ENCODE peak calls at places on chromosomes 11 and 22, in nine cellular contexts. K, W, Z, R, N, V, X, G and S are unnamed samples.

GRCh38 chr11:122979815-122980656 is 1.6 kb downstream of the BSX start:
- DNase-seq in K (no peak), W (no peak), Z (no peak), R (no peak), N (peak; percentile 53), V (no peak), X (no peak), G (no peak), S (no peak)

GRCh38 chr11:14687456-14687855 is 43.9 kb downstream of the PDE3B start:
- DNase-seq in K (no peak), W (no peak), Z (no peak), R (no peak), N (no peak), V (no peak), X (no peak), G (no peak), S (no peak)

GRCh38 chr11:61550665-61551227 is 30.1 kb downstream of the SYT7 start:
- DNase-seq in K (no peak), W (no peak), Z (no peak), R (no peak), N (no peak), V (no peak), X (no peak), G (no peak), S (no peak)

GRCh38 chr11:112762686-112763048 is 198.6 kb upstream of the NCAM1 start:
- DNase-seq in K (no peak), W (no peak), Z (no peak), R (no peak), N (no peak), V (no peak), X (no peak), G (no peak), S (no peak)

GRCh38 chr11:11909727-11910126 is 68.0 kb downstream of the USP47 start:
- DNase-seq in K (peak; percentile 67), W (no peak), Z (no peak), R (peak; percentile 57), N (no peak), V (no peak), X (no peak), G (no peak), S (peak; percentile 73)

GRCh38 chr11:518463-519202 is 11.6 kb upstream of the RNH1 start:
- DNase-seq in K (peak; percentile 95), W (peak; percentile 80), Z (no peak), R (peak; percentile 99), N (peak; percentile 86), V (peak; percentile 87), X (peak; percentile 87), G (peak; percentile 85), S (peak; percentile 53)

GRCh38 chr11:61552108-61552635 is 28.7 kb downstream of the SYT7 start:
- DNase-seq in K (no peak), W (no peak), Z (no peak), R (peak; percentile 36), N (no peak), V (no peak), X (no peak), G (no peak), S (no peak)

GRCh38 chr22:45757068-45757467 is 85.4 kb downstream of the ATXN10 start:
- DNase-seq in K (peak; percentile 43), W (no peak), Z (no peak), R (peak; percentile 58), N (peak; percentile 89), V (no peak), X (peak; percentile 32), G (no peak), S (no peak)

GRCh38 chr11:69335010-69335409 is 41.1 kb downstream of the MYEOV start:
- DNase-seq in K (no peak), W (peak; percentile 2), Z (no peak), R (no peak), N (no peak), V (no peak), X (no peak), G (no peak), S (no peak)

GRCh38 chr11:13008625-13009475 is at the start of gene RASSF10:
- DNase-seq in K (peak; percentile 14), W (no peak), Z (peak; percentile 48), R (peak; percentile 35), N (peak; percentile 94), V (no peak), X (no peak), G (no peak), S (no peak)

GRCh38 chr11:14584595-14584994 is 59.0 kb upstream of the PDE3B start:
- DNase-seq in K (no peak), W (no peak), Z (no peak), R (no peak), N (no peak), V (no peak), X (no peak), G (no peak), S (no peak)

GRCh38 chr11:3799883-3800282 is 2.5 kb upstream of the NUP98 start:
- DNase-seq in K (no peak), W (no peak), Z (no peak), R (no peak), N (no peak), V (no peak), X (no peak), G (no peak), S (no peak)

GRCh38 chr11:8058216-8058615 is 22.8 kb upstream of the TUB start:
- DNase-seq in K (no peak), W (no peak), Z (no peak), R (no peak), N (no peak), V (no peak), X (no peak), G (no peak), S (no peak)

GRCh38 chr22:20510811-20511577 is 3.6 kb downstream of the MED15 start:
- DNase-seq in K (no peak), W (no peak), Z (no peak), R (peak; percentile 20), N (no peak), V (no peak), X (no peak), G (no peak), S (no peak)

GRCh38 chr11:70066136-70066520 is 12.0 kb upstream of the ANO1 start:
- DNase-seq in K (no peak), W (no peak), Z (no peak), R (no peak), N (no peak), V (no peak), X (no peak), G (no peak), S (no peak)

GRCh38 chr11:34053161-34053686 is 1.7 kb downstream of the CAPRIN1 start:
- DNase-seq in K (peak; percentile 81), W (peak; percentile 74), Z (no peak), R (peak; percentile 91), N (peak; percentile 84), V (peak; percentile 76), X (peak; percentile 69), G (peak; percentile 84), S (peak; percentile 66)

GRCh38 chr11:100739636-100740035 is 52.5 kb downstream of the ARHGAP42 start:
- DNase-seq in K (peak; percentile 98), W (no peak), Z (no peak), R (no peak), N (peak; percentile 36), V (no peak), X (peak; percentile 41), G (no peak), S (peak; percentile 59)

GRCh38 chr22:23268139-23268712 is 87.9 kb downstream of the BCR start:
- DNase-seq in K (no peak), W (no peak), Z (no peak), R (no peak), N (no peak), V (no peak), X (no peak), G (no peak), S (no peak)

GRCh38 chr11:67694875-67695555 is 20.6 kb upstream of the ALDH3B2 start:
- DNase-seq in K (no peak), W (no peak), Z (no peak), R (no peak), N (no peak), V (no peak), X (no peak), G (no peak), S (no peak)

GRCh38 chr11:107478922-107479321 is 21.3 kb upstream of the CWF19L2 start:
- DNase-seq in K (no peak), W (no peak), Z (no peak), R (no peak), N (no peak), V (no peak), X (no peak), G (no peak), S (no peak)

GRCh38 chr11:44116433-44116832 is 21.0 kb downstream of the EXT2 start:
- DNase-seq in K (no peak), W (no peak), Z (no peak), R (no peak), N (no peak), V (no peak), X (no peak), G (no peak), S (no peak)

GRCh38 chr22:46070722-46071450 is 79.4 kb upstream of the PPARA start:
- DNase-seq in K (peak; percentile 63), W (peak; percentile 43), Z (no peak), R (peak; percentile 83), N (peak; percentile 73), V (peak; percentile 24), X (no peak), G (peak; percentile 51), S (peak; percentile 22)

GRCh38 chr11:433641-434040 is 8.2 kb downstream of the ANO9 start:
- DNase-seq in K (no peak), W (no peak), Z (no peak), R (no peak), N (no peak), V (no peak), X (no peak), G (no peak), S (no peak)

GRCh38 chr11:23212829-23213228 is 352.6 kb upstream of the CCDC179 start:
- DNase-seq in K (no peak), W (no peak), Z (peak; percentile 64), R (no peak), N (no peak), V (no peak), X (no peak), G (no peak), S (no peak)

GRCh38 chr11:122817121-122817520 is 21.2 kb upstream of the CRTAM start:
- DNase-seq in K (no peak), W (no peak), Z (no peak), R (peak; percentile 12), N (no peak), V (no peak), X (no peak), G (no peak), S (no peak)

GRCh38 chr11:34356918-34357645 is 728 bp downstream of the ABTB2 start:
- DNase-seq in K (peak; percentile 72), W (peak; percentile 56), Z (peak; percentile 8), R (peak; percentile 80), N (peak; percentile 73), V (peak; percentile 47), X (no peak), G (peak; percentile 48), S (no peak)

GRCh38 chr11:28799316-28799715 is 691.1 kb downstream of the METTL15 start:
- DNase-seq in K (peak; percentile 25), W (no peak), Z (no peak), R (peak; percentile 5), N (no peak), V (no peak), X (no peak), G (no peak), S (no peak)

GRCh38 chr11:2929511-2929879 is 275 bp upstream of the PHLDA2 start:
- DNase-seq in K (peak; percentile 86), W (peak; percentile 49), Z (no peak), R (peak; percentile 91), N (peak; percentile 57), V (peak; percentile 38), X (peak; percentile 22), G (peak; percentile 43), S (no peak)

GRCh38 chr11:111388431-111388830 is 9.4 kb upstream of the POU2AF1 start:
- DNase-seq in K (no peak), W (no peak), Z (no peak), R (no peak), N (peak; percentile 46), V (no peak), X (no peak), G (no peak), S (no peak)

GRCh38 chr11:106491751-106492150 is 414.3 kb downstream of the AASDHPPT start:
- DNase-seq in K (no peak), W (no peak), Z (no peak), R (no peak), N (no peak), V (no peak), X (no peak), G (no peak), S (no peak)

GRCh38 chr11:61090521-61090920 is 11.8 kb upstream of the CD5 start:
- DNase-seq in K (no peak), W (no peak), Z (no peak), R (no peak), N (no peak), V (no peak), X (no peak), G (no peak), S (no peak)